ENCODE peak calls at places on chromosomes 16 and 17, in seven cellular contexts. One of them, this sample, is unnamed.

GRCh38 chr16:83615553-83615952 is 192.2 kb upstream of the HSBP1 start:
- DNase-seq in GM12878: no peak
- DNase-seq in H1: no peak
- DNase-seq in GM12892: no peak
- DNase-seq in SK-N-SH: no peak
- DNase-seq in K562: no peak
- DNase-seq in HepG2: no peak
- DNase-seq in this sample: no peak

GRCh38 chr17:55783684-55784245 is 32.9 kb downstream of the PCTP start:
- DNase-seq in SK-N-SH: peak; percentile 38
- DNase-seq in GM12878: no peak
- DNase-seq in H1: no peak
- DNase-seq in K562: no peak
- DNase-seq in GM12892: no peak
- DNase-seq in HepG2: no peak
- DNase-seq in this sample: no peak

GRCh38 chr17:58488428-58488890 is 251 bp upstream of the HSF5 start:
- DNase-seq in SK-N-SH: no peak
- DNase-seq in GM12892: no peak
- DNase-seq in H1: no peak
- DNase-seq in GM12878: no peak
- DNase-seq in K562: no peak
- DNase-seq in HepG2: no peak
- DNase-seq in this sample: no peak

GRCh38 chr17:29251969-29252866 is 5.6 kb downstream of the CRYBA1 start:
- DNase-seq in K562: peak; percentile 30
- DNase-seq in GM12892: no peak
- DNase-seq in HepG2: no peak
- DNase-seq in H1: no peak
- DNase-seq in SK-N-SH: peak; percentile 32
- DNase-seq in GM12878: no peak
- DNase-seq in this sample: no peak

GRCh38 chr16:78133919-78134318 is 34.5 kb downstream of the WWOX start:
- DNase-seq in GM12892: no peak
- DNase-seq in K562: no peak
- DNase-seq in H1: no peak
- DNase-seq in HepG2: peak; percentile 87
- DNase-seq in GM12878: no peak
- DNase-seq in SK-N-SH: no peak
- DNase-seq in this sample: no peak

GRCh38 chr17:83200231-83200699 is 120.9 kb downstream of the METRNL start:
- DNase-seq in SK-N-SH: no peak
- DNase-seq in H1: no peak
- DNase-seq in K562: no peak
- DNase-seq in GM12892: no peak
- DNase-seq in GM12878: no peak
- DNase-seq in HepG2: no peak
- DNase-seq in this sample: no peak

GRCh38 chr17:953767-954166 is 25.8 kb downstream of the NXN start:
- DNase-seq in GM12892: no peak
- DNase-seq in SK-N-SH: no peak
- DNase-seq in GM12878: no peak
- DNase-seq in K562: no peak
- DNase-seq in HepG2: no peak
- DNase-seq in H1: no peak
- DNase-seq in this sample: no peak

GRCh38 chr16:35572186-35572585 is 2112.8 kb downstream of the TP53TG3F start:
- DNase-seq in SK-N-SH: no peak
- DNase-seq in GM12878: no peak
- DNase-seq in K562: no peak
- DNase-seq in H1: no peak
- DNase-seq in HepG2: no peak
- DNase-seq in GM12892: no peak
- DNase-seq in this sample: no peak

GRCh38 chr17:73637866-73638265 is 6.4 kb downstream of the SDK2 start:
- DNase-seq in K562: no peak
- DNase-seq in SK-N-SH: no peak
- DNase-seq in GM12878: no peak
- DNase-seq in HepG2: no peak
- DNase-seq in H1: no peak
- DNase-seq in GM12892: no peak
- DNase-seq in this sample: no peak

GRCh38 chr16:56275801-56276200 is 84.5 kb downstream of the GNAO1 start:
- DNase-seq in GM12878: no peak
- DNase-seq in K562: no peak
- DNase-seq in SK-N-SH: no peak
- DNase-seq in HepG2: no peak
- DNase-seq in H1: no peak
- DNase-seq in GM12892: no peak
- DNase-seq in this sample: no peak

GRCh38 chr16:67740391-67740790 is 21.3 kb upstream of the GFOD2 start:
- DNase-seq in GM12892: no peak
- DNase-seq in HepG2: no peak
- DNase-seq in H1: no peak
- DNase-seq in SK-N-SH: no peak
- DNase-seq in GM12878: no peak
- DNase-seq in K562: no peak
- DNase-seq in this sample: no peak

GRCh38 chr17:41383690-41384089 is 1.6 kb upstream of the KRT34 start:
- DNase-seq in H1: no peak
- DNase-seq in GM12878: no peak
- DNase-seq in GM12892: no peak
- DNase-seq in SK-N-SH: no peak
- DNase-seq in HepG2: peak; percentile 21
- DNase-seq in K562: no peak
- DNase-seq in this sample: no peak

GRCh38 chr16:83831451-83831987 is 23.7 kb downstream of the HSBP1 start:
- DNase-seq in H1: no peak
- DNase-seq in GM12892: no peak
- DNase-seq in HepG2: no peak
- DNase-seq in SK-N-SH: no peak
- DNase-seq in K562: no peak
- DNase-seq in GM12878: no peak
- DNase-seq in this sample: no peak

GRCh38 chr16:54632322-54632721 is 298.3 kb upstream of the IRX5 start:
- DNase-seq in HepG2: no peak
- DNase-seq in SK-N-SH: no peak
- DNase-seq in GM12892: no peak
- DNase-seq in GM12878: no peak
- DNase-seq in K562: no peak
- DNase-seq in H1: no peak
- DNase-seq in this sample: no peak

GRCh38 chr17:19533718-19534561 is at the start of gene SLC47A1:
- DNase-seq in H1: no peak
- DNase-seq in HepG2: peak; percentile 58
- DNase-seq in SK-N-SH: peak; percentile 88
- DNase-seq in K562: no peak
- DNase-seq in GM12878: no peak
- DNase-seq in GM12892: peak; percentile 34
- DNase-seq in this sample: peak; percentile 63

GRCh38 chr17:81635973-81636504 is 873 bp downstream of the NPLOC4 start:
- DNase-seq in SK-N-SH: no peak
- DNase-seq in GM12892: no peak
- DNase-seq in H1: no peak
- DNase-seq in GM12878: no peak
- DNase-seq in K562: no peak
- DNase-seq in HepG2: no peak
- DNase-seq in this sample: no peak

GRCh38 chr17:10598620-10599019 is 49.2 kb upstream of the MYH2 start:
- DNase-seq in SK-N-SH: no peak
- DNase-seq in K562: no peak
- DNase-seq in GM12892: no peak
- DNase-seq in H1: no peak
- DNase-seq in HepG2: no peak
- DNase-seq in GM12878: no peak
- DNase-seq in this sample: no peak

GRCh38 chr16:77213542-77214108 is 14.4 kb downstream of the SYCE1L start:
- DNase-seq in SK-N-SH: no peak
- DNase-seq in GM12892: no peak
- DNase-seq in K562: no peak
- DNase-seq in H1: no peak
- DNase-seq in HepG2: peak; percentile 46
- DNase-seq in GM12878: no peak
- DNase-seq in this sample: no peak

GRCh38 chr16:2706611-2707311 is 13.3 kb downstream of the PRSS27 start:
- DNase-seq in K562: no peak
- DNase-seq in GM12892: no peak
- DNase-seq in GM12878: no peak
- DNase-seq in SK-N-SH: no peak
- DNase-seq in H1: no peak
- DNase-seq in HepG2: no peak
- DNase-seq in this sample: no peak

GRCh38 chr16:2707368-2708289 is 12.4 kb downstream of the PRSS27 start:
- DNase-seq in GM12892: no peak
- DNase-seq in HepG2: no peak
- DNase-seq in H1: no peak
- DNase-seq in SK-N-SH: no peak
- DNase-seq in GM12878: no peak
- DNase-seq in K562: no peak
- DNase-seq in this sample: no peak

GRCh38 chr16:2708955-2709587 is 11.0 kb downstream of the PRSS27 start:
- DNase-seq in H1: no peak
- DNase-seq in HepG2: no peak
- DNase-seq in GM12878: no peak
- DNase-seq in GM12892: no peak
- DNase-seq in K562: no peak
- DNase-seq in SK-N-SH: no peak
- DNase-seq in this sample: no peak

GRCh38 chr16:2709588-2709984 is 10.4 kb downstream of the PRSS27 start:
- DNase-seq in SK-N-SH: no peak
- DNase-seq in K562: no peak
- DNase-seq in GM12892: no peak
- DNase-seq in HepG2: no peak
- DNase-seq in GM12878: no peak
- DNase-seq in H1: no peak
- DNase-seq in this sample: no peak

DNA sequence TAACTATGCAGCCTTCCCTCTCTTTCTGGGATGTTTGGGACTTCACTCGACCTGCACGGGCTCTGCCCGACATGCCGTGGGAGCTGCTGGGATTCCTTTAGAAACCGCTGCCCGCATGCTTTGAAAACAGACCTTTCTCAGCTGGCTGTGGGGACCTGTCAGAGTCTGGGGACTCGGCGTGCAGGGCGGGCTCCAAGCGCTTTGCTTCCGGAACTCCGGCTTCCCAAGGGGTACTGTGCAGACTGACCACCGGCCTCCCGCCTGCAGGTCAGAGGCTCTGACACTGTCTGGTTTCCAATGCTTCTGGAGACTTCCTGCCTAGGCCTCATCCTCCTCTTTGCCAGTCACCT is 11.8 kb downstream of the PRSS27 start:
- DNase-seq in SK-N-SH: no peak
- DNase-seq in H1: no peak
- DNase-seq in HepG2: no peak
- DNase-seq in GM12878: no peak
- DNase-seq in GM12892: no peak
- DNase-seq in K562: no peak
- DNase-seq in this sample: no peak
- TF ChIP-seq TAF1 in SK-N-SH: no peak
- TF ChIP-seq TAF1 in H1: no peak
- TF ChIP-seq TAF1 in HepG2: no peak
- TF ChIP-seq TAF1 in GM12878: no peak
- TF ChIP-seq TAF1 in GM12892: no peak
- TF ChIP-seq TAF1 in K562: no peak
- TF ChIP-seq TAF1 in this sample: no peak

DNA sequence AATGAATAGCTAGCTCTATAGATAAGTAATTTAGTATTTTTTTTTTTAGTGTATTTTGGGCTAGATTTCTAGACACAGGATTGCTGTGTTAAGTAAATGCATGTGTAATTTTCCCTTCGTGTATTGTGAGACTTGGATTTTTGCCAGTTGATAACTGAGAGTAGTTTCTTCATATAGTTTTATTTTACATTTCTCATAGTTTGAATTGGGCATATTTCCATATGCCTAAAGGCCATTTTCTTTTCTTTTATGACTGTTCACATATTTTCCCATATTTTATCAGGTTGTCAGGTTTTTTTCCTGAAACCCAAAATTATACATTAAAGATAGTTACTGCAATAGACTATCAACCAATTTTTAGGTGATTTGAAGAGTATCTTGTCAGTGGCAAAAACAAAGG is 59.5 kb downstream of the BPTF start:
- DNase-seq in SK-N-SH: no peak
- DNase-seq in GM12892: no peak
- DNase-seq in HepG2: no peak
- DNase-seq in H1: no peak
- DNase-seq in GM12878: no peak
- DNase-seq in K562: no peak
- DNase-seq in this sample: no peak
- TF ChIP-seq POLR2AphosphoS5 in SK-N-SH: no peak
- TF ChIP-seq POLR2AphosphoS5 in GM12892: no peak
- TF ChIP-seq POLR2AphosphoS5 in HepG2: no peak
- TF ChIP-seq POLR2AphosphoS5 in H1: no peak
- TF ChIP-seq POLR2AphosphoS5 in GM12878: no peak
- TF ChIP-seq POLR2AphosphoS5 in K562: no peak
- TF ChIP-seq POLR2AphosphoS5 in this sample: no peak

GRCh38 chr16:50697881-50698767 is 4.7 kb downstream of the NOD2 start:
- DNase-seq in GM12878: peak; percentile 65
- DNase-seq in K562: no peak
- DNase-seq in GM12892: no peak
- DNase-seq in H1: no peak
- DNase-seq in HepG2: no peak
- DNase-seq in SK-N-SH: no peak
- DNase-seq in this sample: no peak
- TF ChIP-seq TAF1 in GM12878: no peak
- TF ChIP-seq TAF1 in K562: no peak
- TF ChIP-seq TAF1 in GM12892: peak; percentile 25
- TF ChIP-seq TAF1 in H1: no peak
- TF ChIP-seq TAF1 in HepG2: no peak
- TF ChIP-seq TAF1 in SK-N-SH: no peak
- TF ChIP-seq TAF1 in this sample: peak; percentile 15

DNA sequence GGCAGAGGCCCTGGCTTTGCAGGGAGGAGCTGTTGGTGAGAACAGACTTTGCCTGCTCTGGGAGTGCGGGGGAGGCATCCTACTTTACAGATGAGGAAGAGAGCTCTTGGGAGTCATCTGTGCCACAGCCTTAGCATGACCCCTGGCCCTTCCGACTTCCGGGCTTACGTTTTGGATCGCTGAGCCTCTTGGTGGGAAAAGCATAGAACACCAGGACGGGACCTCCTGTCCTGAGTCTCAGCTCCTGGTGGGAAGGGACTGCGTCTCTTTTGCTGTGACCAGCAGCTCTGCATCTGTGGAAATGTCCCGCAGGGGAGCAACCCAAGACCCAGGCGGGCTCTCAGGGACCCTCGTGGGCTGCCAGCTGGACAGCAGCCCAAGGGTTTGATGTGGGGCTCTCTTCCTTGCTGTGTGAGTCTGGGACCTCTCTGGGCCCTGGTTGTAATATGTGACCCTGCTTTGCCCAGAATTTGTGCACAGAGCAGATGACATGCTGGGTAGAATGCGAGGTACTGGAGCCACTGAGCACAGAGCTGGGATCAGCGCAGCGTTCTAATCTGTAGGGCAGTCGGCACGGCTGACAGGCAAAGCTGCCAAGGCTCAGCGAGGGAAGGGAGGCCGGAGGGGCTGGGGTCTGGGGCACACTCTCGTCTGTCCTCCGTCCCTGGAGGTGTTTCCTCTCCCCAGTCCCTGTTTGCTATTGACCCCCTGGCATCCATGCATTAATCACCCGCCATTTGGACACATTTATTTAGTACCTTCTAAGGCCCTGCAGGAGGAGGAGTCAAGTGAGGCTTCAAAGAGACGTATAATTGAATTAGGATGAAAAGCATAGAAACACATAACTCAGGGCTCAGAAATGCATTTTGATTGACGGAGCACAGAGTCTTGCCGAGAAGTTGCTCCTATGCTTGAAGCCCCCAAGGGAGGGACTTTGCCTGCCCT is 64.0 kb downstream of the NT5M start:
- DNase-seq in SK-N-SH: no peak
- DNase-seq in K562: no peak
- DNase-seq in GM12892: no peak
- DNase-seq in H1: no peak
- DNase-seq in GM12878: no peak
- DNase-seq in HepG2: no peak
- DNase-seq in this sample: no peak
- TF ChIP-seq POLR2AphosphoS5 in SK-N-SH: no peak
- TF ChIP-seq POLR2AphosphoS5 in K562: no peak
- TF ChIP-seq POLR2AphosphoS5 in GM12892: no peak
- TF ChIP-seq POLR2AphosphoS5 in H1: no peak
- TF ChIP-seq POLR2AphosphoS5 in GM12878: no peak
- TF ChIP-seq POLR2AphosphoS5 in HepG2: no peak
- TF ChIP-seq POLR2AphosphoS5 in this sample: no peak